ENCODE peak calls at places on chromosomes 11 and 22, in seven cellular contexts. N is astrocyte; L is psoas muscle; J is fibroblast of lung; I is adrenal gland; F is CD4-positive, alpha-beta T cell; O is mammary epithelial cell. Q is an unnamed sample. For H3K27me3, the result is how much of the 10 kb centered on the place peaks cover.

GRCh38 chr11:28858076-28858475 is 749.9 kb downstream of the METTL15 start:
- DNase-seq in L (no peak), J (no peak), O (no peak), I (no peak), N (no peak), F (no peak), Q (no peak)

GRCh38 chr11:106381895-106382294 is 304.4 kb downstream of the AASDHPPT start:
- DNase-seq in L (no peak), O (no peak), I (no peak), N (no peak), J (no peak), F (no peak), Q (no peak)

GRCh38 chr22:27876684-27877083 is 42.4 kb downstream of the PITPNB start:
- DNase-seq in F (no peak), I (no peak), J (peak), L (no peak), N (peak), O (no peak), Q (no peak)

GRCh38 chr11:57251491-57252104 is 14.5 kb upstream of the APLNR start:
- DNase-seq in N (peak), O (no peak), F (no peak), I (peak), J (peak), L (no peak), Q (no peak)

GRCh38 chr22:48396785-48397530 is 1430.7 kb downstream of the BRD1 start:
- DNase-seq in O (no peak), L (no peak), J (no peak), N (no peak), I (no peak), F (no peak), Q (no peak)

GRCh38 chr11:30610628-30611027 is 24.5 kb upstream of the MPPED2 start:
- DNase-seq in I (no peak), O (no peak), L (no peak), N (no peak), J (no peak), F (no peak), Q (no peak)

GRCh38 chr11:15845261-15845660 is 511.1 kb downstream of the SOX6 start:
- DNase-seq in L (no peak), J (no peak), O (no peak), I (no peak), N (no peak), F (no peak), Q (no peak)

GRCh38 chr22:20258584-20259335 is 9.4 kb downstream of the RTN4R start:
- DNase-seq in F (no peak), I (no peak), J (no peak), O (no peak), L (no peak), N (no peak), Q (no peak)

GRCh38 chr11:106497321-106497720 is 419.9 kb downstream of the AASDHPPT start:
- DNase-seq in L (no peak), F (no peak), O (no peak), I (no peak), N (no peak), J (no peak), Q (no peak)

GRCh38 chr11:94424662-94425061 is 23.4 kb upstream of the GPR83 start:
- DNase-seq in O (no peak), L (no peak), N (peak), I (no peak), J (peak), F (no peak), Q (peak)

GRCh38 chr11:87491381-87491780 is 453.6 kb downstream of the TMEM135 start:
- DNase-seq in F (no peak), J (no peak), I (no peak), L (no peak), O (no peak), N (no peak), Q (no peak)

GRCh38 chr11:100151944-100152343 is 535.1 kb upstream of the ARHGAP42 start:
- DNase-seq in L (no peak), J (peak), I (peak), N (peak), O (peak), F (no peak), Q (peak)

GRCh38 chr11:100354736-100355135 is 332.4 kb upstream of the ARHGAP42 start:
- DNase-seq in F (no peak), I (no peak), J (no peak), L (no peak), O (peak), N (no peak), Q (peak)

GRCh38 chr11:64969209-64969608 is 2.7 kb downstream of the MAJIN start:
- DNase-seq in L (no peak), J (peak), F (no peak), N (no peak), I (no peak), O (peak), Q (peak)

GRCh38 chr11:71156301-71156700 is 96.1 kb downstream of the SHANK2 start:
- DNase-seq in J (no peak), F (no peak), N (no peak), O (no peak), L (no peak), I (no peak), Q (no peak)

GRCh38 chr11:24153337-24153736 is 343.5 kb upstream of the LUZP2 start:
- DNase-seq in I (no peak), J (no peak), F (no peak), O (no peak), N (no peak), L (no peak), Q (no peak)

GRCh38 chr22:44153705-44154104 is 27.0 kb upstream of the PARVG start:
- DNase-seq in J (no peak), L (peak), F (no peak), I (no peak), O (no peak), N (no peak), Q (no peak)

GRCh38 chr11:73320786-73321325 is 12.8 kb downstream of the ARHGEF17 start:
- DNase-seq in J (peak), F (no peak), N (no peak), L (peak), I (no peak), O (peak), Q (peak)

GRCh38 chr22:21698430-21699329 is 32.9 kb downstream of the PPIL2 start:
- DNase-seq in I (peak), O (no peak), J (no peak), N (no peak), L (peak), F (no peak), Q (no peak)

GRCh38 chr11:15819679-15820286 is 536.6 kb downstream of the SOX6 start:
- DNase-seq in F (no peak), I (peak), J (peak), L (peak), O (peak), N (no peak), Q (peak)

GRCh38 chr11:115682901-115683300 is 178.7 kb upstream of the CADM1 start:
- DNase-seq in F (no peak), L (no peak), N (no peak), O (no peak), J (peak), I (no peak), Q (no peak)

GRCh38 chr11:66720899-66721470 is 8.0 kb downstream of the SPTBN2 start:
- DNase-seq in I (peak), F (no peak), O (no peak), J (no peak), N (no peak), L (peak), Q (no peak)

GRCh38 chr11:95095858-95096587 is 6.4 kb downstream of the ENDOD1 start:
- DNase-seq in J (peak), O (peak), N (peak), L (no peak), I (no peak), F (no peak), Q (no peak)

GRCh38 chr11:1438967-1439330 is 47.6 kb downstream of the MOB2 start:
- DNase-seq in F (no peak), I (no peak), O (no peak), N (no peak), J (no peak), L (no peak), Q (no peak)

GRCh38 chr11:22926341-22926740 is 66.1 kb upstream of the CCDC179 start:
- DNase-seq in I (no peak), L (no peak), N (no peak), O (no peak), J (no peak), F (no peak), Q (no peak)

GRCh38 chr11:86594746-86595145 is 77.7 kb downstream of the ME3 start:
- DNase-seq in I (no peak), N (peak), O (peak), J (peak), F (no peak), L (no peak), Q (no peak)

GRCh38 chr11:13303668-13304649 is 26.4 kb downstream of the BMAL1 start:
- DNase-seq in O (no peak), I (no peak), L (no peak), F (no peak), J (no peak), N (no peak), Q (no peak)

GRCh38 chr11:63485777-63486176 is 5.2 kb downstream of the PLAAT5 start:
- DNase-seq in I (no peak), N (no peak), J (no peak), F (no peak), L (no peak), O (no peak), Q (no peak)

GRCh38 chr22:37301144-37301820 is 19.0 kb downstream of the CYTH4 start:
- DNase-seq in N (no peak), I (no peak), L (no peak), O (no peak), F (no peak), J (no peak), Q (no peak)

DNA sequence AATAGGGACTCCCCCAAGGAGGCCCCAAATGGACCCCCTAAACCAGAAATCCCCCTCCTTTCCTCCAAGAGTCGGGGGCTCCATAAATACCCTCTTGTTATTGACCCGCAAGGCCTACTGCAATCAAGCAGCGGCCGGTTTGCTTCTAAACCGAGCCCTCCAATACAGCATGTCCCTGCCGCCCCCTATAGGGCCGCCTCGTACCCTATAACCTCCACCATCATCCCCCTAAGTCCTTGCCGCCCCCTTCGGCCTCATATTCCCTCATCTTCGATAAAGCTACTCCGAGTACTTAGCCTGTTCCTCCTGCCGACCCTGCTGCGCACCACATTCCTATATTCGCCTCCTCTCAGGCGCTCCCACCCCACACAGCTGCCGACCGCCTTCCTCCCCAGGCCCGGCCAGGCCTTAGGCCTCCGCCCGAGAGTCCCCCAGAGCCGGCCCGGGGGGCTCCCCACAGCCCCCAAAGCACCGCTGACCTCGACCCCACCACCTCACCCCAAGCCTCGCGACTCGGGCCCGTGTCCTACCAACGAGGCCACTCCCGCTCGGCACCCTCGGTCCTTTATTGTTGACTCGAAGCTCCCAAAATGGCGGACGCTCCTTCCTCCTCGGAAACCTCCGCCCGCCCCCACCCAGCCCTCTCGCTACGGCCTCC is 478 bp downstream of the DDX6 start:
- DNase-seq in J (peak), L (peak), O (peak), N (peak), I (peak), F (peak), Q (no peak)
- H3K27ac ChIP-seq in J (peak), L (peak), O (peak), N (peak), I (peak), F (peak), Q (peak)

GRCh38 chr11:4994551-4994950 is at the start of gene OR51L1:
- DNase-seq in N (no peak), O (no peak), I (no peak), J (no peak), L (no peak), F (no peak), Q (no peak)

GRCh38 chr11:4991066-4991465 is 3.6 kb upstream of the OR51L1 start:
- DNase-seq in O (no peak), F (no peak), I (no peak), L (no peak), N (no peak), J (peak), Q (no peak)
- TF ChIP-seq CTCF in O (peak), F (no peak), I (no peak), L (no peak), N (no peak), J (peak), Q (peak)

DNA sequence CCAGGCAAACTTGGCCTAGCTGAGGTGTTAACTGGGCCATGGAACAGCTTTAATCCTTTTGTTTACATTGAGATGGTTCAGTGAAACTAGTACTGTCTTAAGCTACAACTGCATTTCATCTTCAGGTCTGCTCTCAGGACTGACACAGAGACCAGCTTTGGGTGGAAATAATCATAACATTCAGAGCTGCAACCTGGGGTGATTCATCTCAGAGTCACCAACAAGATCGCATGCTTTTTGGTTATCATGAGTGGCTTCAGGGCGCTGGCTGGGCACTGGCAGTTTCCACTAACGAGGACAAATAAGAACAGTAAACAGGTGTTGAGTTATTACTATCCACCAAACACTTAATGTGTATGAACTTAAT is 60.9 kb upstream of the PAX6 start:
- DNase-seq in F (no peak), O (peak), L (no peak), N (no peak), I (no peak), J (peak), Q (peak)
- H3K27me3 ChIP-seq in F (under half), O (under half), L (under half), N (under half), I (under half), J (under half), Q (under half)

GRCh38 chr22:40743740-40744139 is 64.5 kb downstream of the MCHR1 start:
- DNase-seq in J (no peak), O (no peak), F (no peak), I (no peak), L (no peak), N (no peak), Q (no peak)
- H3K27ac ChIP-seq in J (no peak), O (no peak), F (no peak), I (no peak), L (no peak), N (no peak), Q (no peak)

GRCh38 chr11:132864811-132865576 is 667.3 kb downstream of the OPCML start:
- DNase-seq in I (no peak), N (no peak), J (no peak), O (no peak), F (no peak), L (no peak), Q (no peak)
- TF ChIP-seq CTCF in I (no peak), N (no peak), J (no peak), O (no peak), F (no peak), L (no peak), Q (no peak)

GRCh38 chr11:134611537-134611936 is 199.5 kb upstream of the B3GAT1 start:
- DNase-seq in J (no peak), O (no peak), I (no peak), N (no peak), F (no peak), L (no peak), Q (no peak)

GRCh38 chr11:134615041-134615615 is 203.1 kb upstream of the B3GAT1 start:
- DNase-seq in N (no peak), F (no peak), O (no peak), L (no peak), I (no peak), J (no peak), Q (no peak)

GRCh38 chr11:134614141-134614540 is 202.1 kb upstream of the B3GAT1 start:
- DNase-seq in N (no peak), I (no peak), F (no peak), O (no peak), L (no peak), J (no peak), Q (no peak)

GRCh38 chr11:134612416-134613030 is 200.5 kb upstream of the B3GAT1 start:
- DNase-seq in N (no peak), F (no peak), O (no peak), I (no peak), L (no peak), J (no peak), Q (no peak)

GRCh38 chr11:134613646-134614045 is 201.6 kb upstream of the B3GAT1 start:
- DNase-seq in N (no peak), L (no peak), J (no peak), F (no peak), I (no peak), O (no peak), Q (no peak)
- H3K27me3 ChIP-seq in N (under half), L (under half), J (under half), F (under half), I (under half), O (under half), Q (under half)

DNA sequence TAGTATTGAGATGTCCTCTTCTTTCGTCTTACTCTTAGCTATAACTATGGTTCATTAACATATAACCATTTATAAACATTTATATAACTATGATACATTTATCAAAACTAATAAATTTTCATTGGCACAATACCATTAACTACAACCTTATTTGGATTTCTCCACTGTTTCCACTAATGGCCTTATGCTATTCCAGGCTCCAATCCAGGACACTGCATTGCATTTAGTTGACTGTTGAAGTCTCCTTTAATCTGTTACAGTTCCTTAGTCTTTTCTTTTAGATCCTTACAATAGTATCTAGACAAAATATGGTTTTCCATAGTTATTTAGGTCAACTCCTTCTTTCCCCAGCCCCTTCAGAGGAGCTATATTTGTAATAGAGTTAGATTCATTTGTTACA is 47.2 kb downstream of the CCDC34 start:
- DNase-seq in F (no peak), O (no peak), J (peak), N (peak), L (no peak), I (no peak), Q (no peak)
- H3K27ac ChIP-seq in F (no peak), O (no peak), J (no peak), N (no peak), L (no peak), I (no peak), Q (no peak)

GRCh38 chr11:69605737-69606526 is 35.0 kb upstream of the CCND1 start:
- DNase-seq in O (no peak), I (no peak), N (no peak), L (no peak), F (no peak), J (no peak), Q (no peak)
- TF ChIP-seq CTCF in O (no peak), I (no peak), N (no peak), L (no peak), F (no peak), J (no peak), Q (no peak)

DNA sequence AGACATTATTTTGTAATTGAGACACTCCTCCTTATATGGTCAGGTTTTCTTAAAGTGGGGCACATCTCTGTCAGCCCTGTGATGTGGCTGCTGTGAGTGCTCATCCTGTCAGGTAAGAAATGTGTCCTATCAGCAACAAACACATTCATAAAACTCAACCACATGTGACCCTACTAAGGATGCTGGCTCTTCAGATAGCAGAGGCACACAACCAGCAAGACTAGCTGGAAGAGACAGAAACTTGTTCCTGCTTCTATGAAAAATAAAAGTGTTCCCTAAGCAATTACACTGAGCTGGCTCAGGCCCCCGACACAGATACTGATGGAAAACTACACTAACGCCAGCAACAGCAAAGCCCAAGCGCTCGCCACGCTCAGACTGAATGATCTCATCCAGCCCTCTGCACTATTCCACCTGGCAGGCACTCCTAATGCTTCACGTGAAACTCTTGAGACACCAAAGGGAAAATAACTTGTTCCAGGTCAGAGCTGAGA is 49.8 kb upstream of the CYP2D6 start:
- DNase-seq in N (peak), O (no peak), J (peak), I (peak), L (no peak), F (peak), Q (no peak)
- H3K27me3 ChIP-seq in N (under half), O (under half), J (under half), I (under half), L (under half), F (under half), Q (under half)

GRCh38 chr22:24806663-24807001 is 621 bp downstream of the SGSM1 start:
- DNase-seq in I (no peak), J (no peak), F (no peak), O (no peak), L (no peak), N (no peak), Q (no peak)
- H3K27ac ChIP-seq in I (no peak), J (no peak), F (no peak), O (no peak), L (no peak), N (no peak), Q (no peak)